ENCODE peak calls at places on chromosome 6, in five cellular contexts. N, Z, X, B and F are unnamed samples.

GRCh38 chr6:12602342-12602741 is 114.2 kb upstream of the PHACTR1 start:
- DNase-seq in N (no peak), Z (no peak), X (peak; percentile 17), B (no peak), F (no peak)

GRCh38 chr6:154284313-154284853 is 72.2 kb downstream of the IPCEF1 start:
- DNase-seq in N (no peak), Z (no peak), X (no peak), B (no peak), F (no peak)

GRCh38 chr6:53119349-53119748 is 29.3 kb downstream of the GCM1 start:
- DNase-seq in N (no peak), Z (no peak), X (peak; percentile 82), B (no peak), F (no peak)

GRCh38 chr6:169229611-169230321 is 23.9 kb downstream of the THBS2 start:
- DNase-seq in N (no peak), Z (peak; percentile 33), X (no peak), B (peak; percentile 72), F (no peak)

GRCh38 chr6:49906511-49906910 is 40.2 kb upstream of the CRISP1 start:
- DNase-seq in N (no peak), Z (no peak), X (no peak), B (no peak), F (peak; percentile 79)

GRCh38 chr6:157307661-157308060 is 15.7 kb downstream of the TMEM242 start:
- DNase-seq in N (no peak), Z (no peak), X (no peak), B (no peak), F (no peak)

GRCh38 chr6:81844686-81845085 is 92.2 kb upstream of the TENT5A start:
- DNase-seq in N (no peak), Z (no peak), X (no peak), B (peak; percentile 72), F (no peak)

GRCh38 chr6:57173886-57174510 is 1.9 kb downstream of the BAG2 start:
- DNase-seq in N (no peak), Z (no peak), X (peak; percentile 77), B (peak; percentile 82), F (no peak)

GRCh38 chr6:169189227-169189626 is 64.4 kb downstream of the THBS2 start:
- DNase-seq in N (no peak), Z (no peak), X (no peak), B (no peak), F (no peak)

GRCh38 chr6:31246051-31246495 is 25.8 kb downstream of the HLA-C start:
- DNase-seq in N (no peak), Z (no peak), X (peak; percentile 95), B (peak; percentile 64), F (no peak)

GRCh38 chr6:158358450-158359077 is 46.3 kb downstream of the TULP4 start:
- DNase-seq in N (no peak), Z (no peak), X (no peak), B (no peak), F (no peak)

GRCh38 chr6:9103876-9104521 is 668.7 kb upstream of the SLC35B3 start:
- DNase-seq in N (no peak), Z (no peak), X (no peak), B (no peak), F (no peak)

GRCh38 chr6:110180228-110181008 is at the start of gene CDC40:
- DNase-seq in N (peak; percentile 60), Z (peak; percentile 40), X (no peak), B (no peak), F (no peak)

GRCh38 chr6:156555117-156555516 is 222.1 kb upstream of the ARID1B start:
- DNase-seq in N (no peak), Z (no peak), X (peak; percentile 16), B (no peak), F (no peak)

GRCh38 chr6:113723182-113723581 is 134.0 kb upstream of the MARCKS start:
- DNase-seq in N (no peak), Z (no peak), X (no peak), B (no peak), F (peak; percentile 54)

GRCh38 chr6:68834561-68834960 is 199.5 kb downstream of the ADGRB3 start:
- DNase-seq in N (no peak), Z (no peak), X (no peak), B (peak; percentile 6), F (no peak)

GRCh38 chr6:72422126-72422680 is 199.7 kb upstream of the KCNQ5 start:
- DNase-seq in N (no peak), Z (no peak), X (peak; percentile 33), B (peak; percentile 63), F (no peak)

GRCh38 chr6:114747995-114748625 is 405.3 kb upstream of the HS3ST5 start:
- DNase-seq in N (peak; percentile 28), Z (peak; percentile 16), X (peak; percentile 53), B (peak; percentile 42), F (no peak)

GRCh38 chr6:31379850-31380249 is 22.9 kb upstream of the HLA-B start:
- DNase-seq in N (no peak), Z (no peak), X (peak; percentile 58), B (no peak), F (no peak)

GRCh38 chr6:7540595-7540994 is 876 bp upstream of the DSP start:
- DNase-seq in N (peak; percentile 36), Z (no peak), X (no peak), B (no peak), F (no peak)

GRCh38 chr6:48080227-48081009 is 30.6 kb downstream of the PTCHD4 start:
- DNase-seq in N (no peak), Z (no peak), X (peak; percentile 93), B (no peak), F (peak; percentile 96)

GRCh38 chr6:159654483-159655098 is 38.5 kb downstream of the SOD2 start:
- DNase-seq in N (no peak), Z (no peak), X (peak; percentile 76), B (peak; percentile 34), F (peak; percentile 2)

GRCh38 chr6:133187657-133188453 is 53.3 kb upstream of the EYA4 start:
- DNase-seq in N (no peak), Z (no peak), X (peak; percentile 13), B (peak; percentile 76), F (no peak)

GRCh38 chr6:83055366-83055964 is 10.2 kb downstream of the UBE3D start:
- DNase-seq in N (peak; percentile 41), Z (peak; percentile 38), X (peak; percentile 60), B (no peak), F (no peak)

GRCh38 chr6:136250686-136251008 is 536 bp upstream of the MTFR2 start:
- DNase-seq in N (no peak), Z (no peak), X (no peak), B (no peak), F (no peak)

GRCh38 chr6:35294308-35294945 is 3.2 kb upstream of the DEF6 start:
- DNase-seq in N (no peak), Z (no peak), X (peak; percentile 76), B (no peak), F (no peak)

GRCh38 chr6:7108964-7109836 is 1.4 kb downstream of the RREB1 start:
- DNase-seq in N (peak; percentile 64), Z (peak; percentile 78), X (peak; percentile 71), B (peak; percentile 67), F (peak; percentile 42)

GRCh38 chr6:125906158-125906998 is 50.2 kb upstream of the HINT3 start:
- DNase-seq in N (peak; percentile 37), Z (no peak), X (peak; percentile 41), B (no peak), F (no peak)

GRCh38 chr6:35078896-35079295 is 62.2 kb downstream of the TCP11 start:
- DNase-seq in N (no peak), Z (no peak), X (no peak), B (no peak), F (no peak)

GRCh38 chr6:136609878-136610706 is 59.9 kb upstream of the MAP7 start:
- DNase-seq in N (peak; percentile 21), Z (peak; percentile 75), X (peak; percentile 96), B (peak; percentile 100), F (peak; percentile 70)

GRCh38 chr6:122872311-122872710 is 83.3 kb downstream of the SMPDL3A start:
- DNase-seq in N (no peak), Z (no peak), X (peak; percentile 55), B (no peak), F (no peak)

GRCh38 chr6:148934956-148935355 is 188.1 kb downstream of the UST start:
- DNase-seq in N (no peak), Z (no peak), X (no peak), B (no peak), F (no peak)

GRCh38 chr6:152301806-152302568 is 335.2 kb downstream of the SYNE1 start:
- DNase-seq in N (peak; percentile 88), Z (peak; percentile 85), X (peak; percentile 82), B (peak; percentile 84), F (peak; percentile 26)

GRCh38 chr6:63507096-63507495 is 65.2 kb upstream of the LOC128125822 start:
- DNase-seq in N (no peak), Z (no peak), X (no peak), B (no peak), F (no peak)
- TF ChIP-seq CTCF in N (no peak), Z (no peak), X (no peak), B (no peak), F (no peak)

GRCh38 chr6:22471746-22472145 is 97.6 kb upstream of the HDGFL1 start:
- DNase-seq in N (no peak), Z (no peak), X (no peak), B (no peak), F (no peak)

GRCh38 chr6:22471369-22471690 is 98.0 kb upstream of the HDGFL1 start:
- DNase-seq in N (no peak), Z (no peak), X (no peak), B (no peak), F (no peak)

GRCh38 chr6:22468566-22468965 is 100.8 kb upstream of the HDGFL1 start:
- DNase-seq in N (no peak), Z (no peak), X (peak; percentile 31), B (peak; percentile 39), F (no peak)

GRCh38 chr6:22467645-22468044 is 101.7 kb upstream of the HDGFL1 start:
- DNase-seq in N (no peak), Z (no peak), X (no peak), B (no peak), F (no peak)

GRCh38 chr6:22470454-22471368 is 98.7 kb upstream of the HDGFL1 start:
- DNase-seq in N (peak; percentile 72), Z (peak; percentile 54), X (peak; percentile 89), B (peak; percentile 59), F (peak; percentile 96)
- H3K4me3 ChIP-seq in N (no peak overlapping the region), Z (no peak overlapping the region), X (peak overlapping the region; percentile 7), B (no peak overlapping the region), F (no peak overlapping the region)

DNA sequence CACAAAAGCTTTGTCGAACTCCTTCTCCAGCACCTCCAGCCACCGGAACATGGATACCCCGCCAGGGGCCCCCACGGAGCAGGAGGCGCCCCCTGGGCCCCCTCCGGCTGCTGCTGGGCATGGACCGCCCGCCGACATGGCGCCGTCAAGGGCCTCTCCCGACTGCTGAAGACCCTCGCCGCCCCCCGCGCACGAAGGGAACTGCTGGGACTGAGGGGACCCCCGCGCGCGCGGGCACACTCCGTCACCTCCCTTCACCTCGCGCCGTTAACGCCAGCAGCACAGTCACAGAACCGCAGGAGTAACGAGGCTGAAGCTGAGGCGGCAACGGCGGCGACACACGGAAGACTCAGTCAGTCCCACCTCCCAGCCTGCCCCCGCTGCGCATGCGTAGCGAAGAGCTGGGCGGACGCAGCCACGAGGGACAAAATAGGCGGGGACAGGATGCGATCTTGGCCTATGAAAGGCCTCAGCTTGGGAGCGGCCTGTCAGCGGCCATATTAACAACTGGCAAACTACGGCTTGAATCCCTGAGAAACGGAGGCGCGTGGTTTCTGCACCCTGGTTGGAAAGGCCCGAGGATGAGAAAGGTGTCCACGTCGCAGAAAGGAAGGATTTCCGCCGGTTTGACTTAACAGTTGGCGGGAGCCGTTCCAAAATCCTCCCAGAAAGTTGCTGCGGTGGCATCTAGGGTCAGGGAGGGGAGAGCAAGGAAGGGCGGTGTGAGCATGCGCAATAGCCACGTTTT is at the start of gene GOPC:
- DNase-seq in N (peak; percentile 96), Z (peak; percentile 95), X (peak; percentile 96), B (peak; percentile 96), F (peak; percentile 93)
- TF ChIP-seq CTCF in N (peak; percentile 42), Z (peak; percentile 6), X (peak; percentile 12), B (no peak), F (no peak)

GRCh38 chr6:27544612-27545260 is 71.8 kb upstream of the ZNF184 start:
- DNase-seq in N (no peak), Z (no peak), X (no peak), B (no peak), F (no peak)
- H3K4me3 ChIP-seq in N (peak overlapping the region; percentile 18), Z (no peak overlapping the region), X (no peak overlapping the region), B (peak overlapping the region; percentile 70), F (no peak overlapping the region)